ENCODE peak calls at places on chromosomes 3 and 15, in four cellular contexts. One of them, this sample, is unnamed.

GRCh38 chr3:189238071-189238470 is 66.3 kb downstream of the TPRG1 start:
- DNase-seq in central memory CD4-positive, alpha-beta T cell: no peak
- DNase-seq in germinal center: no peak
- DNase-seq in COR-L47: no peak
- DNase-seq in this sample: no peak

GRCh38 chr15:42010434-42010833 is 10.4 kb downstream of the PLA2G4E start:
- DNase-seq in COR-L47: no peak
- DNase-seq in germinal center: no peak
- DNase-seq in central memory CD4-positive, alpha-beta T cell: no peak
- DNase-seq in this sample: no peak

GRCh38 chr3:47394867-47395266 is 14.0 kb downstream of the PTPN23 start:
- DNase-seq in COR-L47: no peak
- DNase-seq in central memory CD4-positive, alpha-beta T cell: no peak
- DNase-seq in germinal center: no peak
- DNase-seq in this sample: no peak

GRCh38 chr15:63473007-63473748 is 31.2 kb upstream of the USP3 start:
- DNase-seq in central memory CD4-positive, alpha-beta T cell: peak
- DNase-seq in germinal center: no peak
- DNase-seq in COR-L47: no peak
- DNase-seq in this sample: no peak

GRCh38 chr3:194306771-194307640 is 44.1 kb downstream of the CPN2 start:
- DNase-seq in central memory CD4-positive, alpha-beta T cell: peak
- DNase-seq in germinal center: peak
- DNase-seq in COR-L47: no peak
- DNase-seq in this sample: no peak

GRCh38 chr15:40048155-40048792 is 9.3 kb upstream of the SRP14 start:
- DNase-seq in central memory CD4-positive, alpha-beta T cell: no peak
- DNase-seq in germinal center: peak
- DNase-seq in COR-L47: no peak
- DNase-seq in this sample: no peak

GRCh38 chr3:112786002-112786590 is 60.6 kb downstream of the CD200R1L start:
- DNase-seq in germinal center: no peak
- DNase-seq in COR-L47: no peak
- DNase-seq in central memory CD4-positive, alpha-beta T cell: no peak
- DNase-seq in this sample: no peak

GRCh38 chr15:45454825-45455224 is 67.7 kb downstream of the SLC30A4 start:
- DNase-seq in central memory CD4-positive, alpha-beta T cell: peak
- DNase-seq in COR-L47: peak
- DNase-seq in germinal center: peak
- DNase-seq in this sample: no peak

GRCh38 chr3:117045143-117045542 is 335.6 kb downstream of the TUSC7 start:
- DNase-seq in COR-L47: no peak
- DNase-seq in germinal center: no peak
- DNase-seq in central memory CD4-positive, alpha-beta T cell: no peak
- DNase-seq in this sample: no peak